ENCODE peak calls at places on chromosomes 11 and 22, in seven cellular contexts. Q is stomach, N is upper lobe of right lung, H is ovary, I is cardiac fibroblast, F is AG09309, B is fibroblast of the aortic adventitia. J is an unnamed sample.

GRCh38 chr11:70477607-70478006 is 79.3 kb downstream of the CTTN start:
- DNase-seq in Q (no peak), N (no peak), H (no peak), I (no peak), F (no peak), B (no peak), J (no peak)

GRCh38 chr11:47863893-47864430 is 15.8 kb upstream of the NUP160 start:
- DNase-seq in Q (no peak), N (no peak), H (no peak), I (no peak), F (no peak), B (no peak), J (no peak)

GRCh38 chr11:77375114-77375513 is 73.6 kb upstream of the GDPD4 start:
- DNase-seq in Q (no peak), N (no peak), H (no peak), I (peak), F (no peak), B (peak), J (no peak)

GRCh38 chr11:62540804-62541671 is 5.6 kb downstream of the AHNAK start:
- DNase-seq in Q (no peak), N (no peak), H (no peak), I (no peak), F (no peak), B (no peak), J (no peak)

GRCh38 chr22:37806409-37807338 is 1.1 kb upstream of the GCAT start:
- DNase-seq in Q (peak), N (no peak), H (no peak), I (peak), F (no peak), B (peak), J (peak)

GRCh38 chr11:72609045-72609444 is 65.2 kb downstream of the PDE2A start:
- DNase-seq in Q (no peak), N (no peak), H (no peak), I (peak), F (no peak), B (peak), J (peak)

GRCh38 chr11:61783717-61784505 is 8.5 kb downstream of the TMEM258 start:
- DNase-seq in Q (no peak), N (peak), H (no peak), I (peak), F (no peak), B (no peak), J (peak)

GRCh38 chr11:134126197-134126822 is 57.4 kb downstream of the JAM3 start:
- DNase-seq in Q (no peak), N (no peak), H (no peak), I (peak), F (peak), B (peak), J (peak)

GRCh38 chr22:19998232-19998951 is 18.2 kb downstream of the ARVCF start:
- DNase-seq in Q (no peak), N (no peak), H (no peak), I (no peak), F (no peak), B (no peak), J (no peak)

GRCh38 chr11:92111291-92111690 is 113.3 kb upstream of the FAT3 start:
- DNase-seq in Q (no peak), N (no peak), H (no peak), I (no peak), F (no peak), B (no peak), J (no peak)

GRCh38 chr11:41308286-41308685 is 151.2 kb downstream of the LRRC4C start:
- DNase-seq in Q (no peak), N (no peak), H (no peak), I (no peak), F (no peak), B (no peak), J (no peak)

GRCh38 chr22:29263791-29264216 is 4.0 kb downstream of the RHBDD3 start:
- DNase-seq in Q (peak), N (no peak), H (no peak), I (no peak), F (no peak), B (no peak), J (no peak)

GRCh38 chr22:46726986-46727317 is 11.1 kb downstream of the CERK start:
- DNase-seq in Q (no peak), N (no peak), H (no peak), I (no peak), F (no peak), B (no peak), J (no peak)

GRCh38 chr11:12666905-12667304 is 7.3 kb upstream of the TEAD1 start:
- DNase-seq in Q (no peak), N (no peak), H (no peak), I (no peak), F (no peak), B (no peak), J (no peak)

GRCh38 chr11:36602143-36602542 is 4.1 kb upstream of the RAG2 start:
- DNase-seq in Q (no peak), N (no peak), H (no peak), I (no peak), F (no peak), B (no peak), J (no peak)

GRCh38 chr11:69416123-69416475 is 65.4 kb upstream of the LINC01488 start:
- DNase-seq in Q (no peak), N (peak), H (no peak), I (no peak), F (no peak), B (no peak), J (no peak)

GRCh38 chr11:21144556-21144955 is 475.2 kb downstream of the NELL1 start:
- DNase-seq in Q (no peak), N (no peak), H (no peak), I (no peak), F (no peak), B (no peak), J (no peak)

GRCh38 chr11:11451501-11452005 is 98.5 kb upstream of the CSNK2A3 start:
- DNase-seq in Q (no peak), N (no peak), H (no peak), I (no peak), F (no peak), B (no peak), J (no peak)

GRCh38 chr11:63687845-63688244 is 6.5 kb downstream of the RTN3 start:
- DNase-seq in Q (no peak), N (no peak), H (no peak), I (no peak), F (no peak), B (no peak), J (no peak)

GRCh38 chr22:44738347-44738715 is 14.0 kb upstream of the ARHGAP8 start:
- DNase-seq in Q (peak), N (no peak), H (peak), I (no peak), F (no peak), B (no peak), J (no peak)

GRCh38 chr11:42344204-42344792 is 884.8 kb upstream of the LRRC4C start:
- DNase-seq in Q (no peak), N (no peak), H (no peak), I (no peak), F (no peak), B (no peak), J (no peak)

GRCh38 chr11:121449123-121449522 is 3.0 kb upstream of the SORL1 start:
- DNase-seq in Q (no peak), N (no peak), H (no peak), I (no peak), F (no peak), B (no peak), J (no peak)

DNA sequence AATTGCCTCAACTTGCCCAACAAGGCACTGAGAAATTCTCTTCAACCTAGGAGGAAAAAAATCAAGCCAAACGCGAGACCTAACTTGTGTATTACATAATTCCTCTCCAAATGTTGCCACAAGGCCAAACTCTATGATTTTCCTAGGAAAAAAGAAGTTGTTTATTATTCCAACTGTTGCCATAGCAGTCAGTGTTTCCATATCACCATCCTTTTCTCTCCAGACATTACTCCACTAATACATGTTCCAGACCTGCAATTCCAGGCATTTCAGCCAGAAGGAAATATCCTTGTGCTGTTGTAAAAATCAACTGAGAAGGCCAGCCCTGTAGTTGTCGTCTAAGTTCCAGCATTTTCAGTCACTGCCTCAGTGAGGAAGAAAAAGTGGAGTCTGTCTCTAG is 33.1 kb upstream of the PAMR1 start:
- DNase-seq in Q (no peak), N (no peak), H (no peak), I (peak), F (no peak), B (peak), J (peak)
- TF ChIP-seq CTCF in Q (no peak), N (no peak), H (no peak), I (no peak), F (no peak), B (peak), J (no peak)

DNA sequence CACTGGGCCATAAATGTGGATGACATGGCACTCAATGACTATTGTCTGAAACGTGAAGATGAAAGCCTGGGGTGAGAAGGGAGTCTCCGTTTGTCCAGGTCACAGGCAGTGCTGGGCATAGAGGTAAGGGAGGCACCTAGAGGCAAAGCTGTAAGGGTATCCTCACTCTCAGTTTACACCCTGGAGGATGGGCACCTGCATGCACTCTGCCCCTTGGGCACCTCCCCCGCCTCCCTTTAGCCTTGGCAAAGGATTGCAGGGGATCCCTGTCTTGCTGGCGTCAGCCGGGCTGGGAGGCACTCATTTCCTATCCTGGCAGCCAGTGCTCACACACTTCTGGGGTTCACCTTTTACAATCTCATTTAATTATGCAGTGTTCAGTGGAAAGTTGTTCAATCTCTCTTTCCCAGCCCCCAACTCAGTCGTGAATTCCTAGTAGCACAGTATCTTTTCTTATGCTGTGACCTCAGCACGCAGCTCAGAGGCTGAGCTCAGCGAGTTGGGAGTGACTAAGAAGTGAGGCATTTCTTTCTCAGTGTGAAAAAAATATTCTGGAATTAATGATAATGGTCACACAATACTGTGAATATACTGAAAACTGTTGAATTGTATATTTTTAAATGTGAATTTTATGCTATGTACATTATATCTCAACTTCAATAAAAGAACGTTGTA is 866.6 kb downstream of the BRD1 start:
- DNase-seq in Q (peak), N (peak), H (no peak), I (no peak), F (no peak), B (no peak), J (no peak)
- H3K4me3 ChIP-seq in Q (no peak), N (no peak), H (no peak), I (no peak), F (no peak), B (no peak), J (no peak)

DNA sequence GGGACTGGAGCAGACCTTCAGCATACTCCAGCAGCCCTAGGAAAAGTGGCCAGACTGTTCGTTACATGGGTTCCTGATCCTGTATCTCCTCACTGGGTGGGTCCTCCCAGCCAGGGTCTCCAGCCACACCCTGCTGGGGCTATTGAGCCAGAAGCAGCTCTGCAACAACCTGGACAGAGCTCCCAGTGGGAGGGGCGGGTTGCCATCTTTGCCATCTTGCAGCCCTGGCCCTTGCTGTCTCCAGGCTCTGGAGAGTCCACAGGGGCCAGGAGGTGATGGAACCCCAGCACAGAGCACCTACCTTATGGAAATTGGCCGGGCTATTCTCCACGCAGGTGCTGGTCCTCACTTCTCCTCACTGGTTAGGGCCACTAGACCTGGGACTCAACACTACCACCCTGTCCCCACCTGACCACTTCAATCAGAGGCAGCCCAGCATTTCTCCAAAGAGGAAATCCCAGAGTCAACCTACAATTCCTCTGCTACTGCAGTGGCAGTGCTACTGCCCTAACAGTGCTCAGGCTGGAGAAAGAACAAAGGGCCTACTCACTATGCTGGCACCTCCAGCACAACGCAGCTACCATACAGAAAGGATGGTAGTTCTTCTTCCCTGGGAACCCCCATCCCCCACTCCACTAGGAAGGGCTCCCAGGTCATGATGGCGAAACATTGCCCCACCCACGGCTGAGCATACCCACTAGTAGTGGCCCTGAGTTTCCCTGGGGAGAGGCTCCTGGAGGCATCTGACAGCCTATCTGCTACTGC is 290.2 kb upstream of the NCAM1 start:
- DNase-seq in Q (no peak), N (no peak), H (no peak), I (no peak), F (no peak), B (no peak), J (no peak)
- TF ChIP-seq CTCF in Q (no peak), N (no peak), H (no peak), I (no peak), F (no peak), B (no peak), J (no peak)

DNA sequence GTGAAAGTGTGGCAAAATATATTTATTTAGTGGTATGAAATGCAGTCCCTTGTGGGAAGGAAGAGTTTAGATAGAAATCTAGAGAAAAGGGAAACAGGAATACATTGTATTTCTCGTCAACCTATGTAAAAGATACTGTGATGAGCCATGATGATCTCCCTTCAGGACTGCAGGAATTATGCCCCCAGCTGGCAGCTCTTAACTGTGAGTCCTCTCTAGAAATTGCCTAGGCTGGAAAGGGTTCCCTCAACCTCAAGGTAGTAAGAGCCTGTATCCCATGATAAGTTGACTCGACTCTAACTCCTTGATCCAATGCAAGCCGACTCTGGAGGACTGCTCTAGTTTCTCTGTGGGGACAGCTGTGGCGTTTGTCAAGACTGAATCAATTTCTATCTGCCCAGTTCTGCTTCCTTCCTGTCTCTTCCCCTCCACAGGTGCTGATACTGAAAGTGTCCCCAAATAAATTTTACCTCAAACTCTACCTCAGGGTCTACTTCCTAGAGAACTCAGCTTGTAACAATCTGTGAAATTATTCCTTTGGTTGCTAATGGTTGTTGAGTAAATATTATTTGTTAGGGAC is 897.3 kb downstream of the METTL15 start:
- DNase-seq in Q (no peak), N (no peak), H (no peak), I (no peak), F (no peak), B (no peak), J (no peak)
- H3K4me3 ChIP-seq in Q (no peak), N (no peak), H (no peak), I (no peak), F (no peak), B (no peak), J (no peak)

J was measured in AG10803.